ENCODE peak calls at places on chromosomes 4 and X, in five cellular contexts. L is CD4-positive, alpha-beta memory T cell; Q is SW480; D is WTC11; J is GM12892. O is an unnamed sample.
A peak's percentile ranks its signal among the peaks of the same experiment; 100 is the strongest.

GRCh38 chr4:1342003-1342402 is 5.0 kb upstream of the UVSSA start:
- DNase-seq in L (no peak), J (no peak), Q (no peak), D (no peak), O (no peak)

GRCh38 chr4:20028694-20029093 is 223.0 kb upstream of the SLIT2 start:
- DNase-seq in J (no peak), Q (no peak), L (no peak), D (no peak), O (no peak)

GRCh38 chrX:9627827-9628406 is 137.7 kb downstream of the GPR143 start:
- DNase-seq in L (no peak), J (no peak), Q (no peak), D (no peak), O (no peak)

GRCh38 chr4:143437476-143437875 is 76.0 kb upstream of the SMARCA5 start:
- DNase-seq in D (no peak), J (no peak), Q (no peak), L (no peak), O (no peak)

GRCh38 chr4:147754037-147754445 is 22.2 kb downstream of the ARHGAP10 start:
- DNase-seq in Q (no peak), J (no peak), D (no peak), L (no peak), O (no peak)

GRCh38 chrX:40108084-40108958 is 10.6 kb upstream of the BCOR start:
- DNase-seq in D (peak; percentile 31), Q (peak; percentile 84), L (no peak), J (no peak), O (no peak)

GRCh38 chrX:133254666-133255065 is 36.5 kb upstream of the TFDP3 start:
- DNase-seq in Q (peak; percentile 81), D (no peak), L (no peak), J (no peak), O (no peak)

GRCh38 chrX:140572724-140573123 is 67.9 kb upstream of the SOX3 start:
- DNase-seq in J (no peak), Q (peak; percentile 8), D (peak; percentile 54), L (no peak), O (peak; percentile 0)

GRCh38 chrX:63503541-63503940 is 152.4 kb upstream of the SPIN4 start:
- DNase-seq in D (no peak), J (no peak), Q (no peak), L (no peak), O (no peak)

GRCh38 chr4:48030470-48030869 is 13.9 kb downstream of the NIPAL1 start:
- DNase-seq in J (no peak), Q (no peak), L (no peak), D (no peak), O (no peak)

GRCh38 chr4:52244103-52244772 is 193.1 kb downstream of the SPATA18 start:
- DNase-seq in D (no peak), Q (no peak), L (no peak), J (no peak), O (no peak)

GRCh38 chr4:73451978-73452747 is 16.1 kb downstream of the AFP start:
- DNase-seq in J (no peak), Q (no peak), D (no peak), L (no peak), O (no peak)

GRCh38 chr4:7960017-7960789 is 20.5 kb upstream of the AFAP1 start:
- DNase-seq in D (no peak), Q (no peak), L (no peak), J (no peak), O (no peak)

GRCh38 chr4:120348521-120348920 is 281.9 kb upstream of the MAD2L1 start:
- DNase-seq in J (no peak), L (no peak), Q (no peak), D (no peak), O (no peak)

GRCh38 chrX:115297189-115297588 is 7.7 kb downstream of the LUZP4 start:
- DNase-seq in Q (no peak), L (no peak), D (no peak), J (no peak), O (no peak)

O was measured in GM18507.